ENCODE peak calls at places on chromosomes 13 and 19, in ten cellular contexts. W is left ventricle myocardium inferior, R is colonic mucosa, O is neural progenitor cell, B is thoracic aorta, L is breast epithelium, I is A549, J is tibial nerve, C is psoas muscle, U is GM23338. V is an unnamed sample.

GRCh38 chr13:53240316-53240715 is 211.7 kb downstream of the OLFM4 start:
- DNase-seq in R (no peak), U (no peak), L (no peak), W (no peak), B (no peak), J (no peak), C (no peak), I (no peak), O (no peak), V (no peak)

GRCh38 chr19:55117063-55117635 is 288 bp downstream of the PPP1R12C start:
- DNase-seq in I (no peak), O (no peak), U (no peak), L (peak; percentile 35), R (peak; percentile 38), W (no peak), B (no peak), J (no peak), C (peak; percentile 68), V (no peak)

GRCh38 chr19:55373993-55374757 is 2.5 kb upstream of the TMEM190 start:
- DNase-seq in W (no peak), R (no peak), I (peak; percentile 88), L (no peak), B (no peak), C (no peak), U (no peak), O (peak; percentile 60), J (no peak), V (no peak)

GRCh38 chr19:11554160-11554559 is 4.9 kb downstream of the ELOF1 start:
- DNase-seq in I (no peak), U (no peak), B (no peak), L (no peak), R (no peak), W (no peak), C (no peak), J (no peak), O (no peak), V (no peak)

GRCh38 chr13:50080158-50080855 is 65.1 kb downstream of the KCNRG start:
- DNase-seq in B (no peak), U (peak; percentile 31), L (no peak), I (peak; percentile 37), R (peak; percentile 41), C (no peak), W (no peak), J (peak; percentile 38), O (peak; percentile 41), V (no peak)

GRCh38 chr19:46660601-46661019 is 372 bp downstream of the DACT3 start:
- DNase-seq in J (no peak), C (no peak), R (peak; percentile 42), U (peak; percentile 40), W (peak; percentile 46), O (peak; percentile 55), L (peak; percentile 38), I (no peak), B (no peak), V (no peak)

GRCh38 chr19:35299523-35300339 is 7.8 kb downstream of the MAG start:
- DNase-seq in B (no peak), J (no peak), W (no peak), O (no peak), R (no peak), L (no peak), U (peak; percentile 79), I (no peak), C (no peak), V (no peak)

GRCh38 chr13:53017433-53017970 is 11.1 kb upstream of the OLFM4 start:
- DNase-seq in I (no peak), B (no peak), L (no peak), R (no peak), C (peak; percentile 36), U (no peak), J (no peak), W (no peak), O (no peak), V (no peak)

GRCh38 chr13:48578516-48579166 is 45.8 kb upstream of the RCBTB2 start:
- DNase-seq in B (no peak), O (no peak), I (no peak), W (no peak), J (no peak), C (no peak), R (no peak), U (no peak), L (no peak), V (no peak)

GRCh38 chr13:27427663-27428062 is 3.2 kb downstream of the GTF3A start:
- DNase-seq in O (no peak), L (no peak), B (no peak), I (no peak), U (no peak), W (peak; percentile 32), C (no peak), R (no peak), J (peak; percentile 28), V (no peak)

GRCh38 chr19:40945645-40946044 is 45.4 kb upstream of the CYP2B6 start:
- DNase-seq in W (no peak), I (no peak), B (no peak), U (no peak), J (no peak), O (no peak), R (no peak), L (no peak), C (no peak), V (no peak)

GRCh38 chr19:16457195-16457953 is 14.4 kb downstream of the EPS15L1 start:
- DNase-seq in R (no peak), J (no peak), U (peak; percentile 47), L (no peak), O (peak; percentile 23), B (no peak), C (peak; percentile 76), W (peak; percentile 55), I (no peak), V (no peak)
- H3K27ac ChIP-seq in R (no peak overlapping the region), J (peak overlapping the region; percentile 83), U (peak overlapping the region; percentile 78), L (peak overlapping the region; percentile 42), O (no peak overlapping the region), B (peak overlapping the region; percentile 82), C (peak overlapping the region; percentile 94), W (peak overlapping the region; percentile 95), I (peak overlapping the region; percentile 73), V (no peak overlapping the region)

GRCh38 chr19:30857388-30857787 is 485.2 kb downstream of the ZNF536 start:
- DNase-seq in C (no peak), R (no peak), I (no peak), W (no peak), L (no peak), J (no peak), B (no peak), U (peak; percentile 20), O (no peak), V (no peak)
- H3K4me1 ChIP-seq in C (no peaks in the 10 kb centered on the region), R (no peaks in the 10 kb centered on the region), I (no peaks in the 10 kb centered on the region), W (no peaks in the 10 kb centered on the region), L (no peaks in the 10 kb centered on the region), J (no peaks in the 10 kb centered on the region), B (no peaks in the 10 kb centered on the region), U (no peaks in the 10 kb centered on the region), O (no peaks in the 10 kb centered on the region), V (no peaks in the 10 kb centered on the region)

GRCh38 chr13:30111810-30112209 is 195.5 kb downstream of the KATNAL1 start:
- DNase-seq in R (no peak), O (no peak), U (peak; percentile 54), C (no peak), W (no peak), I (peak; percentile 6), L (no peak), J (no peak), B (no peak), V (no peak)
- TF ChIP-seq CTCF in R (no peak), O (peak; percentile 18), U (peak; percentile 35), C (no peak), W (no peak), I (no peak), L (no peak), J (no peak), B (no peak), V (peak; percentile 31)

DNA sequence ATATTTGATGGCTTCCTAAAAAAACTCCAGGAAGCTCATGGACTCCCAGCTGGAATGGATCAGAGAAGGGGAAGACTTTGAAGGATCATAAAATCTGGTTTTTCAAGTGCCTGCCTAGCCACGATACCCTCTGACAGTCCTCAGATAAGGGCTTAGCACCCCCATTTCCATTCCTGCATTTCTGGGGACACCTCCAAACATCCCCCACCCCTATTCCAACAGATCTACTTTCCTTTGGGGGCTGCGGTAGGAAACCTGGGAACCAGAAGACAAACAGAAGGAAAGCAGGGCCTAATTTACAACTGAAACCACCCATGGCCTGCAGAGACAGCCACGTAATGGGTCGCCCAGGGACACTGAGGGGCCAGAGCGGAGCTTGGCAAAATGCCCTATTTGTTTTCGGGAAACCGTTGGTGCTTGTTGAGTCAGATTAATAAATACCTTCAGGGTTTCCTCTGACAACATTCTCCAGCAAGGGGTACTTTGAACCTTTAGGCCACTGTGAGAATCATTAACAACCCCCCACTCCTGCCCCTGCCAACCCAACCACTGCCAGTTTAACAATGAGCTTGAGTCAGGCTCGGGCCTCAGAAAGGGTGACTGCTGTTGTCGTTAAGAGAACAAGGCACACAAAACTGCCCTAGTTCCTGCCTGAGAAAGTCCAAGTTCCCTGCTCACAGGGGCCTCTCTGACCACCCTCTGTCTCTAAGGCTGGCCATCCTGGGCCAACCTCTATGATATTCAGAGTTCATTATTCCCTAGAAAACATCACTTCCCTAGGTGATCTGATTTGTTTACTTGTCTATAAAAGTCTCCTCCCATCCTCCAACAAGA is 23.5 kb downstream of the RHPN2 start:
- DNase-seq in I (peak; percentile 100), O (no peak), U (no peak), L (no peak), J (no peak), B (no peak), R (peak; percentile 83), W (no peak), C (peak; percentile 57), V (peak; percentile 49)
- H3K27ac ChIP-seq in I (peak overlapping the region; percentile 87), O (peak overlapping the region; percentile 46), U (peak overlapping the region; percentile 34), L (peak overlapping the region; percentile 85), J (peak overlapping the region; percentile 19), B (no peak overlapping the region), R (peak overlapping the region; percentile 79), W (peak overlapping the region; percentile 3), C (no peak overlapping the region), V (peak overlapping the region; percentile 45)